ENCODE peak calls at places on chromosomes 6 and 20, in nine cellular contexts. W is ovary; Y is pancreas; S is upper lobe of left lung; D is endothelial cell of umbilical vein; O is CD8-positive, alpha-beta memory T cell; F is left ventricle myocardium inferior; A is right atrium auricular region; R is psoas muscle. U is an unnamed sample. For H3K4me1, the result is how much of the 10 kb centered on the place peaks cover.

GRCh38 chr6:56356431-56356830 is 109.1 kb upstream of the COL21A1 start:
- DNase-seq in W (no peak), Y (no peak), S (no peak), D (peak), O (no peak), F (no peak), A (no peak), R (no peak), U (no peak)

GRCh38 chr6:85192186-85192585 is 257.7 kb upstream of the NT5E start:
- DNase-seq in W (no peak), Y (no peak), S (no peak), D (peak), O (no peak), F (no peak), A (no peak), R (no peak), U (no peak)

GRCh38 chr6:63676412-63677114 is 41.0 kb downstream of the PHF3 start:
- DNase-seq in W (no peak), Y (no peak), S (no peak), D (no peak), O (no peak), F (no peak), A (no peak), R (no peak), U (no peak)

GRCh38 chr6:99353126-99353525 is 3.7 kb upstream of the FAXC start:
- DNase-seq in W (no peak), Y (no peak), S (no peak), D (no peak), O (no peak), F (no peak), A (no peak), R (no peak), U (peak)

GRCh38 chr6:132830236-132830799 is 15.9 kb downstream of the RPS12 start:
- DNase-seq in W (no peak), Y (no peak), S (no peak), D (peak), O (no peak), F (no peak), A (no peak), R (no peak), U (peak)

GRCh38 chr20:8646716-8647115 is 422.2 kb upstream of the PLCB4 start:
- DNase-seq in W (no peak), Y (no peak), S (no peak), D (no peak), O (no peak), F (no peak), A (no peak), R (no peak), U (no peak)

GRCh38 chr6:138161434-138162103 is at the start of gene ARFGEF3:
- DNase-seq in W (peak), Y (peak), S (peak), D (peak), O (peak), F (peak), A (no peak), R (peak), U (peak)

GRCh38 chr6:13455604-13456003 is 31.8 kb downstream of the GFOD1 start:
- DNase-seq in W (no peak), Y (no peak), S (no peak), D (no peak), O (no peak), F (no peak), A (no peak), R (no peak), U (no peak)

GRCh38 chr20:13220194-13220856 is 749 bp upstream of the ISM1 start:
- DNase-seq in W (peak), Y (peak), S (peak), D (peak), O (peak), F (peak), A (peak), R (peak), U (peak)

GRCh38 chr6:93624408-93624807 is 205.0 kb upstream of the EPHA7 start:
- DNase-seq in W (no peak), Y (no peak), S (no peak), D (no peak), O (no peak), F (no peak), A (no peak), R (no peak), U (peak)

GRCh38 chr6:150243620-150244314 is 100.9 kb downstream of the PPP1R14C start:
- DNase-seq in W (no peak), Y (no peak), S (no peak), D (no peak), O (no peak), F (no peak), A (no peak), R (no peak), U (no peak)
- H3K4me1 ChIP-seq in W (under half), Y (under half), S (under half), D (under half), O (under half), F (under half), A (under half), R (under half), U (under half)

GRCh38 chr6:26045046-26045938 is 41.9 kb upstream of the HFE start:
- DNase-seq in W (peak), Y (peak), S (peak), D (peak), O (peak), F (peak), A (peak), R (no peak), U (no peak)
- H3K4me1 ChIP-seq in W (under half), Y (under half), S (under half), D (under half), O (under half), F (under half), A (under half), R (under half), U (under half)

GRCh38 chr20:54452277-54452676 is 23.1 kb upstream of the DOK5 start:
- DNase-seq in W (no peak), Y (no peak), S (peak), D (no peak), O (no peak), F (no peak), A (no peak), R (no peak), U (no peak)
- H3K4me1 ChIP-seq in W (under half), Y (under half), S (under half), D (under half), O (under half), F (under half), A (under half), R (under half), U (under half)

GRCh38 chr20:47318596-47319516 is 37.6 kb downstream of the ZMYND8 start:
- DNase-seq in W (peak), Y (peak), S (peak), D (peak), O (no peak), F (peak), A (peak), R (peak), U (peak)

GRCh38 chr20:47316776-47317126 is 39.7 kb downstream of the ZMYND8 start:
- DNase-seq in W (no peak), Y (no peak), S (no peak), D (no peak), O (no peak), F (no peak), A (no peak), R (no peak), U (no peak)

GRCh38 chr20:47318027-47318595 is 38.4 kb downstream of the ZMYND8 start:
- DNase-seq in W (peak), Y (peak), S (no peak), D (no peak), O (no peak), F (no peak), A (no peak), R (no peak), U (peak)

GRCh38 chr20:47315339-47315662 is 41.2 kb downstream of the ZMYND8 start:
- DNase-seq in W (no peak), Y (no peak), S (no peak), D (peak), O (no peak), F (no peak), A (no peak), R (peak), U (no peak)

GRCh38 chr20:47317127-47317895 is 39.2 kb downstream of the ZMYND8 start:
- DNase-seq in W (peak), Y (peak), S (no peak), D (peak), O (peak), F (peak), A (peak), R (peak), U (no peak)
- H3K4me1 ChIP-seq in W (under half), Y (under half), S (half or more), D (half or more), O (under half), F (half or more), A (under half), R (half or more), U (half or more)

DNA sequence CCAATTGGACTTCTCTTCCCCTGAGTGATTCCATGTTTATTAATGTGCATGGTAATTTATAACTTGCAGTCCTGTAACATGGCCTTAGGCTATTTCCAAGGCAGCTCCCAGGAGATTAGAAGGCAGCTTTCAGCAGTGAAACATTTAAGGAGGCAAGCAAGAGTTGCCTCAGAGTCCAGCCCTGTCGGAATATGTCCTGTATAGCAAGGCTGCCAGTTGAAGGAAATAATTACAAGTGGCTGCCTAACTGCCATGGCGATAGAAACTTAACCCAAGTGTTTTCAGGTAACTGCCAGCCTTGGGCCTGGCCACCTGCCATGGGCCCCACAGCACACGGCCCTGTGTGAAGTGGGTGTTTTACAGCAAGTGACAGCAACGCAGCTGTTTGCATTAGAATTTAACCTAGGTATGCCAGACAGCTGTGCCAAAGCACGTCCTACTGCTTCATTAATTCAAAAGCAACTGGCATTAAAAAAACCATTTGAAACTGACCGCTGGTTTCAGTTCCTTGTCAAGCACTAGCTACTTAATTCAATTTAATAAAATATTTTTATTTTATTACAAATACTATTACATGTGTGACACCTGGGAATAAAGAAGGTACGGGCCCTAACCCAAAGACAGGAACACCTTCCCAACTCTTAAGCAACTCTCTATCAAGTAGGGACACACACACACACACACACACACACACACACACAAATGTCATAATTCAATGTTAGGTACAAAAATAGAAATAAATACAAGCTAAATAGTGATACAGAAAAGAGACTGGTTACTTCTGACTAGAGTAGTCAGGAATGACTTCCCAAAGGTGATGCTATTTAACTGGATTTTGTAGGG is 151.8 kb upstream of the HEY2 start:
- DNase-seq in W (no peak), Y (no peak), S (peak), D (no peak), O (no peak), F (peak), A (no peak), R (peak), U (no peak)
- H3K4me1 ChIP-seq in W (under half), Y (under half), S (under half), D (under half), O (under half), F (under half), A (under half), R (under half), U (under half)

DNA sequence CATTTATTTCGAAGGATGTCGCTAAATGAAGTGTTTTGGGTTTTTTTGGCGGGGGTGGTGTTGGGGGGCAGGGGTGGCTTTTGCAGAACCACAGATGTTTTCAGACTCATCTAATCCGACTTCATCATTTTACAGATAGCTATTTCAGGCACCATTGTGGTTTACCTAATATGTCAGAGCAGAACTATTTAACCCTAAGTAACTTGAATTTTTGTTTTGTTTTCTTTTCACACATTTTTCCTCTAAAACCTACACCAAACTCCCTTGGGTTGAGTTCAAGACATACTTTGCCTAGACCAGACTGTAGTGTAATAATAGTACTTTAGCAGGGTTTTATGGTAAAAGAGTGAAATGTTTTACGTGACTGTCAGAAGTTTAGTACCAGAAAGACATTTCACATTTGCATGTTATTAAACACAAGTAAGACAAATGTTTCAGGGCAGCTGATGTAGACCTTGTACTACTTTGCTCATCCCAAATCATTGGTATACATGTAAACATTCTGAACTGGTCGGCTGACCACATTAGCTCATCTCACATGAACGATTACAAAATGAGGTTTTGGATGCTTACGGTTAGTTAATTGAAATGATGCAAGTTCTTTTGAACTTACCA is 37.7 kb downstream of the MAP3K4 start:
- DNase-seq in W (no peak), Y (no peak), S (no peak), D (no peak), O (no peak), F (no peak), A (no peak), R (no peak), U (no peak)
- H3K4me1 ChIP-seq in W (under half), Y (under half), S (under half), D (under half), O (under half), F (under half), A (under half), R (under half), U (under half)

DNA sequence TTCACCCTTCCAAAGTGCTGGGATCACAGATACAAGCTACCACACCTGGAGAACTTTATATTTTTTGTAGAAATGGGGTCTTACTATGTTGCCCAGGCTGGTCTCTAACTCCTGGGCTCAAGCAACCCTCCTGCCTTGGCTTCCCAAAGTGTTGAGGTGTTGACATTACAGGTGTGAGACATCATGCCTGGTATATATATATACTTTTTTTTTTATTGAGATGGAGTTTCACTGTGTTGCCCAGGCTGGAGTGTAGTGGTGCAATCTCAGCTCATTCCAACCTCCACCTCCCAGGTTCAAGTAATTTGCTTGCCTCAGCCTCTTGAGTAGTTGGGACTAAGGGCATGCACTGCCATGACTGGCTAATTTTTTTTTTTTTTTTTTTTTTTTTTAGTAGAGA is 5.4 kb downstream of the FKBP5 start:
- DNase-seq in W (no peak), Y (no peak), S (no peak), D (no peak), O (no peak), F (no peak), A (no peak), R (no peak), U (no peak)
- H3K4me1 ChIP-seq in W (under half), Y (under half), S (under half), D (under half), O (under half), F (half or more), A (under half), R (half or more), U (under half)

DNA sequence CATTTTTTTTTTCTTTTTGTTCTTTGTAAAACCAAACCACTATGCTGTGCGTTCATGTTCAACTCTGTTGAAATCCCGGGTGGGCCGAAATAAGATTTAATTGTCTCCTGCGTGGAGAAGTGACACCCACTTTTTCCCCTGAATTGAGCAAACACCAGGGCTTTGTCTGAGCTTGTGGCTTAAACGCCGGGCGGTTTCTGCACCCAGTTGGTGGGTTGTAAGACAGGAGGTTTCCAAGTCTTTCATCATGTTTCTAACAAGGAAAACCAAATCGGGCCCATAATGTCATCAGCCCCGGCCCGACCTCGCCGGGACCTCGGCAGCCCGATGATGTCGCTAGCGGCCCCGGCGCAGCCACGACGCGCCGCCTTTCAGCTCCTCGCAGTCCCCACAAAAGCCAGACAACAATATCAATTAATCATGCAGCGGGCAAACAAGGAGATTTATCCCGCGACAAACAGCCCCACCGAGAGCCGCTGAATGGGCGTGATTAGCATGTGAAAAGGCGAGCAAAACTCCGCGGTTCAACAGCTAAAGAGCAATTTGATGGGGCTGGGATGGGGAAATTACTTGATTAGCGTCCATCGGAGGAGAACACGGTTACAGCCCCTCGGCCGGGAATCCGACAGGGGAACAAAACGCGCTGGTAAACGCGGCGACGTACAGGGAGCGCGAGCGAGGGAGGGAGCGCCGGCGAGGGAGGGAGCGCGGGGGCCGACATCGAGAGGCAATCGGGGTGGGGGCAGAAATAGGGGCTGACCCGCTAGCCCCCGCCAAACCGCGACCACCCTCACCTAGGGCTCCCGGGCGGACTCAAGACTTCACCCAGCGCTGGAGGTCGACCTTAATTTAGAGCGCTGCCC is 5.3 kb downstream of the LINC00237 start:
- DNase-seq in W (no peak), Y (no peak), S (peak), D (peak), O (peak), F (no peak), A (no peak), R (no peak), U (peak)
- H3K4me1 ChIP-seq in W (under half), Y (under half), S (under half), D (under half), O (under half), F (under half), A (under half), R (under half), U (under half)

U was measured in HAP-1.